ENCODE peak calls at places on chromosome 17, in eight cellular contexts. V is body of pancreas, G is stomach, M is upper lobe of left lung, D is endothelial cell of umbilical vein, Z is heart left ventricle, U is uterus, O is transverse colon. B is an unnamed sample. For H3K27me3, the result is how much of the 10 kb centered on the place peaks cover.

GRCh38 chr17:18253947-18254821 is 4.4 kb downstream of the FLII start:
- DNase-seq in Z (no peak), M (peak), O (no peak), D (no peak), V (no peak), G (no peak), U (no peak), B (no peak)

GRCh38 chr17:70896843-70897242 is 727.5 kb downstream of the KCNJ2 start:
- DNase-seq in U (no peak), O (no peak), Z (no peak), V (no peak), D (no peak), M (no peak), G (no peak), B (no peak)

GRCh38 chr17:9230861-9231260 is 209.6 kb downstream of the NTN1 start:
- DNase-seq in U (no peak), O (no peak), M (no peak), V (no peak), Z (peak), G (no peak), D (no peak), B (no peak)

GRCh38 chr17:7878234-7878633 is 10.4 kb upstream of the CHD3 start:
- DNase-seq in M (no peak), G (no peak), U (no peak), D (no peak), V (no peak), O (no peak), Z (no peak), B (no peak)

GRCh38 chr17:63436523-63437110 is 9.5 kb downstream of the CYB561 start:
- DNase-seq in M (no peak), U (no peak), O (no peak), D (peak), G (peak), Z (no peak), V (peak), B (no peak)

GRCh38 chr17:823501-823902 is 41.3 kb downstream of the MRM3 start:
- DNase-seq in U (no peak), Z (no peak), V (no peak), O (no peak), M (no peak), D (no peak), G (no peak), B (no peak)

GRCh38 chr17:43324205-43324893 is 74.4 kb upstream of the ARL4D start:
- DNase-seq in M (no peak), Z (no peak), U (no peak), D (peak), V (no peak), G (no peak), O (no peak), B (no peak)

GRCh38 chr17:46859996-46860395 is 8.6 kb downstream of the WNT9B start:
- DNase-seq in U (no peak), D (no peak), Z (no peak), M (no peak), G (no peak), O (no peak), V (no peak), B (no peak)

GRCh38 chr17:50150354-50151040 is at the start of gene PPP1R9B:
- DNase-seq in O (no peak), D (no peak), Z (peak), M (no peak), V (no peak), U (peak), G (no peak), B (no peak)

GRCh38 chr17:22518185-22518584 is 825.9 kb downstream of the KCNJ18 start:
- DNase-seq in M (no peak), Z (no peak), O (no peak), D (no peak), G (no peak), U (no peak), V (no peak), B (no peak)

GRCh38 chr17:51029568-51030463 is 90.9 kb downstream of the SPAG9 start:
- DNase-seq in U (no peak), D (peak), G (no peak), Z (no peak), V (no peak), O (no peak), M (no peak), B (no peak)

GRCh38 chr17:50064253-50064991 is 8.5 kb downstream of the ITGA3 start:
- DNase-seq in D (peak), Z (peak), U (peak), M (no peak), G (no peak), O (peak), V (no peak), B (peak)

GRCh38 chr17:38464251-38464722 is 36.0 kb downstream of the ARHGAP23 start:
- DNase-seq in M (no peak), Z (peak), U (peak), G (peak), O (no peak), D (peak), V (no peak), B (no peak)

GRCh38 chr17:57751348-57751970 is 6.4 kb upstream of the CCDC182 start:
- DNase-seq in V (no peak), M (no peak), Z (no peak), G (no peak), U (no peak), D (no peak), O (no peak), B (no peak)

GRCh38 chr17:60914078-60914477 is 236.4 kb downstream of the BCAS3 start:
- DNase-seq in O (no peak), U (no peak), Z (no peak), M (no peak), G (no peak), D (no peak), V (no peak), B (no peak)

GRCh38 chr17:71921726-71922320 is 199.0 kb upstream of the SOX9 start:
- DNase-seq in V (no peak), D (no peak), G (no peak), O (no peak), Z (no peak), U (no peak), M (no peak), B (no peak)

GRCh38 chr17:7707446-7707845 is 2.4 kb downstream of the EFNB3 start:
- DNase-seq in U (no peak), O (no peak), M (no peak), D (no peak), G (no peak), Z (no peak), V (no peak), B (no peak)

GRCh38 chr17:20999044-20999573 is 43.7 kb downstream of the USP22 start:
- DNase-seq in M (no peak), U (peak), G (no peak), D (no peak), O (no peak), V (peak), Z (peak), B (no peak)

GRCh38 chr17:54972406-54973138 is 4.0 kb downstream of the STXBP4 start:
- DNase-seq in O (no peak), M (no peak), Z (no peak), V (no peak), U (no peak), D (no peak), G (no peak), B (no peak)

GRCh38 chr17:54887787-54888186 is 12.9 kb upstream of the TOM1L1 start:
- DNase-seq in O (no peak), V (no peak), Z (no peak), D (no peak), M (no peak), G (no peak), U (no peak), B (no peak)

DNA sequence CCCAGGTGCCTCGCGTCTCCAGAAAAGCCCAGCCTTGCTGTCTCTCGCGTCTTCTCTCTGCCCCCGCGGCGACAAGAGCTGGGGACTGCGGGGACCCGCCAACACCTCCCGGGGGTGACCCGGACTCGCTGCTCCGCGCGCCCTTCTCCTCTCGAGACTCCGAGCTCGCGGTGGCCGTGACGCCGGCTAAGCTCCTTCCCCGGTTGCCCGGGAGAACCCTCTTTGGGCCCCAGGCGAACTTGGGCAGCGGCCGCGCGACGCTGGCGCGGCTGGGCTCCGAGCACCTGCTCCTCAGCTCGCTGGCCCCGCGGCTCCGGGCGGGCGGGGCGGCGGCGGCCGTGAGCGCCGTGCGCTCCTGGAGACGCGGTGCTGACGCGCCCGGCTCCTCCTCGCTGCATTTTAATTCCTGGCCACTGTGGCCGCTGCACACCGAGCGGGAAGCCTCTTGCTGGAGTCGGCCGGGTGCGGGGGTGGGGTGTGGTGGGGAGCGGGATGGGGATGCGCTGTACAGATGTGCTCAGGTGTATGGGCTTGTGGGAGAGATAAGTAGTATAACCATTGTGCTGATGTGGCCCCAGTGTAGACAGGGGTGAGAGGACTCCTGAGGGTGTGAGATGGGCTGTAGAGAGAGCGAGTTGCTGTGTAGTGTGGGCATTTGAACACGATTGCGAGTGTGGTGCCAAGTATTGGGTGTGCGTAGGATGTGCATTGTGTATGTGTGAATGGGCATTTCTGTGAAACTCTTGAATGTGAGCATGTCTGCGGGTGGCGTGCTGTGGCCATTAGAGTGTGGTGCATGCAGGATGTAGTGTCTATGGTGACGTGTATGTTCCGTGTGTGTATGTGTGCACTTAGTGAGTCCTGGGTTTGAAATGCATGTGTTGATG is at the start of gene ASIC2:
- DNase-seq in D (no peak), G (no peak), O (peak), M (peak), U (no peak), Z (no peak), V (no peak), B (no peak)
- H3K27me3 ChIP-seq in D (half or more), G (under half), O (half or more), M (under half), U (under half), Z (half or more), V (under half), B (under half)

GRCh38 chr17:29590979-29591736 is 1.7 kb upstream of the GIT1 start:
- DNase-seq in D (no peak), G (no peak), O (peak), M (peak), U (peak), V (peak), Z (peak), B (no peak)
- TF ChIP-seq POLR2A in D (no peak), G (no peak), O (no peak), M (no peak), U (no peak), V (no peak), Z (no peak), B (no peak)

DNA sequence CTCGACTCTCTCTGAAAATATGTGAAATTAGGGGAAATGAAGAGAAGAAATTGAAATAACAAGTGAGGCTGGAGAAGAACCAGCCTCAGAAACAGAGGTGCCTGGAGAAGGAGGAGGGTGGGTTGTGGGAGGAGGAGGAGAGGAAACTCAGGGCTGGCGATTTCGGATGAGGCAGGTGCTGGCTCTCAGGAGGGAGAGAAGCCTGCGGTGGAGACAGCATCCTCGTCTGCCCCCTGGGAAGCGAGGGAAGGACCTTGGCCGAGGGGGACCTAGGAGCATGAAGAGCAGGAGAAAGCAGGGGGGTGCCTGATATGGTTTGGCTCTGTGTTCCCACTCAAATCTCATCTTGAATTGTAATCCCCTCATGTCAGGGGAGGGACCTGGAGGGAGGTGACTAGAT is 264.7 kb upstream of the TNRC6C start:
- DNase-seq in M (no peak), U (no peak), D (no peak), Z (no peak), V (no peak), O (no peak), G (no peak), B (no peak)
- H3K27me3 ChIP-seq in M (under half), U (under half), D (under half), Z (under half), V (under half), O (half or more), G (under half), B (under half)

DNA sequence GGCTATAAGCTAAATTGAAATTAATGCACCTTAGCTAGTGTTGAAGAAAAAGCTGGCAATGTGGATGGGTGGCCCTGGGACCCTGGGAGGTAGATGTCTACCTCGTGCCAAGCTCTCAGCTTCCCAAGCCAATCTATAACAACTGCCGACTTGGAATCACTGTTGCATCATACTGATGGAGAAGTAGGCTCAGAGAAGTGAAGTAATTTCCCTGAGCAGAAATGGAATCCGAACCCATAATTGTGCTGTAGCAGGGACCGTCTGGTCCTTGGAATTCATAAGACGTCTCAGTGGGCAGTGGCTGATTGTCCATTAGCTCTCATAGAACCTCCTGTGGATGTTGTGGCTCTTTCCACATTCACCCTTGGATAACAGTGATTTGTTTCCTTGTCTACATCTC is 196.6 kb downstream of the RAB11FIP4 start:
- DNase-seq in Z (no peak), U (no peak), M (no peak), V (no peak), D (no peak), O (no peak), G (no peak), B (no peak)
- TF ChIP-seq POLR2A in Z (no peak), U (no peak), M (no peak), V (no peak), D (no peak), O (no peak), G (no peak), B (no peak)

GRCh38 chr17:78617371-78618061 is 40.3 kb upstream of the DNAH17 start:
- DNase-seq in G (no peak), Z (peak), U (no peak), V (no peak), M (no peak), O (no peak), D (no peak), B (no peak)
- H3K27me3 ChIP-seq in G (under half), Z (under half), U (under half), V (under half), M (under half), O (under half), D (under half), B (under half)

GRCh38 chr17:41937970-41938851 is 7.8 kb downstream of the ODAD4 start:
- DNase-seq in Z (peak), U (no peak), D (no peak), M (no peak), O (no peak), G (peak), V (peak), B (no peak)
- TF ChIP-seq POLR2A in Z (no peak), U (no peak), D (no peak), M (no peak), O (no peak), G (no peak), V (no peak), B (no peak)

GRCh38 chr17:81335388-81336157 is 40.5 kb upstream of the SLC38A10 start:
- DNase-seq in U (no peak), M (peak), Z (peak), O (peak), D (no peak), G (no peak), V (peak), B (no peak)
- H3K27me3 ChIP-seq in U (under half), M (under half), Z (under half), O (under half), D (under half), G (under half), V (under half), B (under half)

GRCh38 chr17:65121916-65122821 is 15.0 kb upstream of the RGS9 start:
- DNase-seq in Z (no peak), U (no peak), M (no peak), D (peak), G (no peak), O (peak), V (no peak), B (no peak)

GRCh38 chr17:65123757-65124675 is 13.2 kb upstream of the RGS9 start:
- DNase-seq in Z (no peak), M (no peak), D (peak), G (no peak), V (no peak), O (peak), U (no peak), B (no peak)

GRCh38 chr17:65121368-65121767 is 15.8 kb upstream of the RGS9 start:
- DNase-seq in V (no peak), Z (no peak), G (no peak), O (no peak), M (no peak), U (no peak), D (no peak), B (no peak)

GRCh38 chr17:65117384-65118035 is 19.7 kb upstream of the RGS9 start:
- DNase-seq in M (no peak), D (no peak), U (no peak), Z (no peak), G (no peak), V (no peak), O (no peak), B (no peak)

GRCh38 chr17:65122836-65123756 is 14.1 kb upstream of the RGS9 start:
- DNase-seq in G (peak), V (peak), D (peak), U (peak), Z (peak), O (peak), M (peak), B (peak)
- TF ChIP-seq POLR2A in G (no peak), V (peak), D (peak), U (no peak), Z (no peak), O (peak), M (peak), B (peak)

B was measured in breast epithelium.